ENCODE peak calls at places on chromosomes 12 and 14, in six cellular contexts. I, R, W, B, H and P are unnamed samples.

GRCh38 chr12:30003321-30003720 is 219.6 kb upstream of the TMTC1 start:
- DNase-seq in I (no peak), R (no peak), W (no peak), B (no peak), H (no peak), P (no peak)

GRCh38 chr14:104393199-104393897 is 186.2 kb upstream of the C14orf180 start:
- DNase-seq in I (peak; percentile 54), R (peak; percentile 20), W (no peak), B (no peak), H (no peak), P (no peak)

GRCh38 chr14:94823556-94824341 is 53.8 kb upstream of the GSC start:
- DNase-seq in I (no peak), R (no peak), W (no peak), B (no peak), H (no peak), P (no peak)

GRCh38 chr12:40829738-40830144 is 137.5 kb downstream of the CNTN1 start:
- DNase-seq in I (no peak), R (no peak), W (no peak), B (no peak), H (no peak), P (peak; percentile 10)

GRCh38 chr12:121218588-121219352 is 8.8 kb downstream of the P2RX4 start:
- DNase-seq in I (no peak), R (no peak), W (no peak), B (no peak), H (no peak), P (no peak)

GRCh38 chr12:85951823-85952222 is 77.7 kb downstream of the NTS start:
- DNase-seq in I (no peak), R (no peak), W (peak; percentile 17), B (peak; percentile 36), H (no peak), P (peak; percentile 4)

GRCh38 chr14:29663281-29663801 is 264.3 kb downstream of the PRKD1 start:
- DNase-seq in I (no peak), R (no peak), W (peak; percentile 48), B (no peak), H (no peak), P (no peak)

GRCh38 chr14:64439141-64439540 is 26.2 kb upstream of the AKAP5 start:
- DNase-seq in I (no peak), R (no peak), W (no peak), B (no peak), H (no peak), P (no peak)

GRCh38 chr14:55508676-55509075 is 68.3 kb upstream of the TBPL2 start:
- DNase-seq in I (no peak), R (no peak), W (no peak), B (no peak), H (no peak), P (no peak)

GRCh38 chr12:49964849-49965624 is 3.4 kb downstream of the AQP5 start:
- DNase-seq in I (no peak), R (no peak), W (no peak), B (no peak), H (no peak), P (no peak)

GRCh38 chr12:118103601-118104382 is at the start of gene VSIG10:
- DNase-seq in I (peak; percentile 84), R (peak; percentile 60), W (peak; percentile 90), B (peak; percentile 78), H (no peak), P (peak; percentile 28)

GRCh38 chr12:43957732-43958131 is 121.9 kb downstream of the TMEM117 start:
- DNase-seq in I (no peak), R (no peak), W (peak; percentile 61), B (peak; percentile 54), H (no peak), P (peak; percentile 43)

GRCh38 chr12:65462506-65462905 is 184.0 kb downstream of the MSRB3 start:
- DNase-seq in I (no peak), R (no peak), W (no peak), B (no peak), H (no peak), P (no peak)

GRCh38 chr12:56688846-56689113 is 696 bp upstream of the PTGES3 start:
- DNase-seq in I (no peak), R (no peak), W (peak; percentile 43), B (no peak), H (no peak), P (peak; percentile 72)

GRCh38 chr12:47867496-47867941 is 37.3 kb downstream of the VDR start:
- DNase-seq in I (no peak), R (no peak), W (no peak), B (no peak), H (no peak), P (no peak)

GRCh38 chr12:100061814-100062213 is 77.1 kb upstream of the ANKS1B start:
- DNase-seq in I (no peak), R (no peak), W (no peak), B (no peak), H (no peak), P (no peak)

GRCh38 chr12:28415755-28416154 is 225.5 kb downstream of the CCDC91 start:
- DNase-seq in I (no peak), R (no peak), W (peak; percentile 10), B (peak; percentile 55), H (no peak), P (no peak)

GRCh38 chr12:58066296-58066695 is 124.9 kb downstream of the ATP23 start:
- DNase-seq in I (no peak), R (no peak), W (no peak), B (no peak), H (no peak), P (no peak)

GRCh38 chr12:116916714-116917114 is 6.0 kb downstream of the FBXW8 start:
- DNase-seq in I (no peak), R (no peak), W (peak; percentile 63), B (no peak), H (no peak), P (no peak)

GRCh38 chr12:109797905-109798669 is 35.1 kb downstream of the TRPV4 start:
- DNase-seq in I (no peak), R (peak; percentile 40), W (peak; percentile 50), B (no peak), H (no peak), P (no peak)

GRCh38 chr14:74491952-74492351 is 1.2 kb downstream of the NPC2 start:
- DNase-seq in I (no peak), R (no peak), W (no peak), B (peak; percentile 70), H (no peak), P (no peak)

GRCh38 chr12:109139360-109139759 is 23.0 kb downstream of the ACACB start:
- DNase-seq in I (peak; percentile 43), R (no peak), W (no peak), B (no peak), H (no peak), P (no peak)

GRCh38 chr12:127108360-127109215 is 1158.4 kb upstream of the TMEM132C start:
- DNase-seq in I (no peak), R (peak; percentile 80), W (no peak), B (no peak), H (no peak), P (peak; percentile 61)

GRCh38 chr14:31781578-31781977 is 220.4 kb downstream of the NUBPL start:
- DNase-seq in I (no peak), R (no peak), W (no peak), B (no peak), H (no peak), P (no peak)

GRCh38 chr14:61531741-61532505 is 163.4 kb upstream of the HIF1A start:
- DNase-seq in I (no peak), R (no peak), W (no peak), B (no peak), H (no peak), P (no peak)

GRCh38 chr14:51328089-51328941 is 88.3 kb downstream of the TMX1 start:
- DNase-seq in I (no peak), R (no peak), W (no peak), B (no peak), H (no peak), P (no peak)

GRCh38 chr14:69485261-69485660 is 733 bp downstream of the PLEKHD1 start:
- DNase-seq in I (no peak), R (no peak), W (no peak), B (no peak), H (no peak), P (no peak)

GRCh38 chr12:49190317-49190716 is 1.4 kb upstream of the TUBA1A start:
- DNase-seq in I (no peak), R (peak; percentile 49), W (no peak), B (no peak), H (no peak), P (no peak)

GRCh38 chr14:74437654-74438053 is 11.6 kb upstream of the SYNDIG1L start:
- DNase-seq in I (no peak), R (no peak), W (peak; percentile 75), B (no peak), H (no peak), P (no peak)

GRCh38 chr12:49708851-49709250 is 1.6 kb upstream of the FMNL3 start:
- DNase-seq in I (no peak), R (no peak), W (no peak), B (no peak), H (no peak), P (no peak)

GRCh38 chr12:2016862-2017723 is 12.8 kb upstream of the DCP1B start:
- DNase-seq in I (no peak), R (no peak), W (no peak), B (no peak), H (no peak), P (no peak)

GRCh38 chr12:95990136-95990535 is 6.0 kb downstream of the HAL start:
- DNase-seq in I (no peak), R (no peak), W (no peak), B (no peak), H (no peak), P (no peak)